ENCODE peak calls at places on chromosome 21, in four cellular contexts. O is H9, P is IMR-90, M is H1. V is an unnamed sample.
A peak's percentile ranks its signal among the peaks of the same experiment; 100 is the strongest.

GRCh38 chr21:10272216-10272615 is 249.2 kb upstream of the TPTE start:
- DNase-seq in P (no peak), M (no peak), O (no peak), V (peak; percentile 53)

GRCh38 chr21:42646076-42646825 is 7.2 kb upstream of the PDE9A start:
- DNase-seq in O (no peak), M (no peak), P (no peak), V (no peak)

GRCh38 chr21:26909972-26910371 is 56.9 kb downstream of the ADAMTS5 start:
- DNase-seq in M (peak; percentile 53), P (no peak), O (peak; percentile 53), V (peak; percentile 92)

GRCh38 chr21:34687065-34687464 is 18.3 kb downstream of the CLIC6 start:
- DNase-seq in M (no peak), P (no peak), O (no peak), V (no peak)

GRCh38 chr21:30541764-30542163 is at the start of gene KRTAP19-6:
- DNase-seq in O (no peak), P (no peak), M (no peak), V (no peak)

GRCh38 chr21:14453339-14453738 is 70.4 kb upstream of the HSPA13 start:
- DNase-seq in P (no peak), M (no peak), O (no peak), V (no peak)

GRCh38 chr21:17602874-17603273 is 9.8 kb downstream of the BTG3 start:
- DNase-seq in M (no peak), O (no peak), P (peak; percentile 74), V (no peak)

GRCh38 chr21:34131586-34131985 is 58.2 kb downstream of the MRPS6 start:
- DNase-seq in M (no peak), P (peak; percentile 15), O (no peak), V (no peak)

GRCh38 chr21:39153373-39153772 is 29.9 kb downstream of the PSMG1 start:
- DNase-seq in O (no peak), P (no peak), M (no peak), V (peak; percentile 35)

GRCh38 chr21:35298757-35299156 is 249.7 kb upstream of the RUNX1 start:
- DNase-seq in O (no peak), M (no peak), P (no peak), V (no peak)

GRCh38 chr21:28410264-28410663 is 582.4 kb downstream of the LTN1 start:
- DNase-seq in M (no peak), P (no peak), O (no peak), V (no peak)

GRCh38 chr21:26632691-26633090 is 59.6 kb upstream of the CYYR1 start:
- DNase-seq in M (no peak), P (no peak), O (no peak), V (no peak)

GRCh38 chr21:43639470-43640178 is 19.7 kb downstream of the HSF2BP start:
- DNase-seq in M (no peak), P (peak; percentile 88), O (no peak), V (no peak)

GRCh38 chr21:25564349-25564948 is 42.8 kb downstream of the MRPL39 start:
- DNase-seq in P (no peak), M (no peak), O (no peak), V (no peak)

GRCh38 chr21:44375686-44376320 is 22.4 kb downstream of the TRPM2 start:
- DNase-seq in M (no peak), O (no peak), P (no peak), V (no peak)

GRCh38 chr21:29340228-29340627 is 41.5 kb downstream of the BACH1 start:
- DNase-seq in M (no peak), P (peak; percentile 55), O (no peak), V (no peak)

GRCh38 chr21:18191139-18191538 is 53.5 kb upstream of the CHODL start:
- DNase-seq in O (no peak), P (no peak), M (no peak), V (no peak)

GRCh38 chr21:17925000-17925610 is 105.9 kb upstream of the C21orf91 start:
- DNase-seq in O (peak; percentile 61), M (peak; percentile 66), P (peak; percentile 54), V (peak; percentile 86)

GRCh38 chr21:25831300-25831699 is 96.5 kb downstream of the GABPA start:
- DNase-seq in O (no peak), P (peak; percentile 39), M (no peak), V (no peak)

GRCh38 chr21:33892853-33893252 is 22.8 kb downstream of the ATP5PO start:
- DNase-seq in O (peak; percentile 90), M (peak; percentile 66), P (no peak), V (peak; percentile 88)

GRCh38 chr21:42974832-42975820 is 764 bp downstream of the PKNOX1 start:
- DNase-seq in M (no peak), O (peak; percentile 48), P (peak; percentile 64), V (peak; percentile 86)

GRCh38 chr21:14513772-14514171 is 32.3 kb downstream of the SAMSN1 start:
- DNase-seq in P (no peak), M (no peak), O (no peak), V (no peak)

GRCh38 chr21:42830456-42831455 is 48.6 kb downstream of the WDR4 start:
- DNase-seq in M (peak; percentile 44), O (no peak), P (no peak), V (peak; percentile 51)

GRCh38 chr21:34544032-34544496 is 32.1 kb upstream of the KCNE1 start:
- DNase-seq in M (peak; percentile 72), O (peak; percentile 73), P (peak; percentile 75), V (peak; percentile 91)

GRCh38 chr21:33578214-33578613 is 10.3 kb downstream of the DONSON start:
- DNase-seq in M (no peak), P (peak; percentile 76), O (no peak), V (no peak)

GRCh38 chr21:39568380-39568779 is 44.4 kb upstream of the B3GALT5 start:
- DNase-seq in O (peak; percentile 36), P (no peak), M (no peak), V (peak; percentile 56)

GRCh38 chr21:35423694-35424093 is 374.6 kb upstream of the RUNX1 start:
- DNase-seq in P (peak; percentile 76), M (no peak), O (no peak), V (no peak)

GRCh38 chr21:43973634-43973955 is 38.5 kb upstream of the TRAPPC10 start:
- DNase-seq in O (no peak), P (no peak), M (no peak), V (no peak)

GRCh38 chr21:28339403-28339802 is 653.3 kb downstream of the LTN1 start:
- DNase-seq in O (no peak), M (no peak), P (no peak), V (no peak)

GRCh38 chr21:34886554-34887385 is 162.3 kb downstream of the RUNX1 start:
- DNase-seq in O (peak; percentile 47), P (no peak), M (peak; percentile 66), V (peak; percentile 60)

GRCh38 chr21:35529141-35529863 is 480.2 kb upstream of the RUNX1 start:
- DNase-seq in O (no peak), M (no peak), P (peak; percentile 72), V (no peak)

GRCh38 chr21:42580076-42580792 is 66.6 kb downstream of the SLC37A1 start:
- DNase-seq in P (no peak), M (no peak), O (no peak), V (no peak)

GRCh38 chr21:45939521-45940045 is 42.0 kb upstream of the COL6A1 start:
- DNase-seq in M (no peak), P (no peak), O (no peak), V (no peak)

GRCh38 chr21:45940091-45940490 is 41.5 kb upstream of the COL6A1 start:
- DNase-seq in O (no peak), P (no peak), M (no peak), V (no peak)

GRCh38 chr21:45937721-45938452 is 43.7 kb upstream of the COL6A1 start:
- DNase-seq in M (no peak), O (no peak), P (no peak), V (no peak)

GRCh38 chr21:45938453-45938755 is 43.2 kb upstream of the COL6A1 start:
- DNase-seq in O (no peak), M (no peak), P (no peak), V (no peak)

DNA sequence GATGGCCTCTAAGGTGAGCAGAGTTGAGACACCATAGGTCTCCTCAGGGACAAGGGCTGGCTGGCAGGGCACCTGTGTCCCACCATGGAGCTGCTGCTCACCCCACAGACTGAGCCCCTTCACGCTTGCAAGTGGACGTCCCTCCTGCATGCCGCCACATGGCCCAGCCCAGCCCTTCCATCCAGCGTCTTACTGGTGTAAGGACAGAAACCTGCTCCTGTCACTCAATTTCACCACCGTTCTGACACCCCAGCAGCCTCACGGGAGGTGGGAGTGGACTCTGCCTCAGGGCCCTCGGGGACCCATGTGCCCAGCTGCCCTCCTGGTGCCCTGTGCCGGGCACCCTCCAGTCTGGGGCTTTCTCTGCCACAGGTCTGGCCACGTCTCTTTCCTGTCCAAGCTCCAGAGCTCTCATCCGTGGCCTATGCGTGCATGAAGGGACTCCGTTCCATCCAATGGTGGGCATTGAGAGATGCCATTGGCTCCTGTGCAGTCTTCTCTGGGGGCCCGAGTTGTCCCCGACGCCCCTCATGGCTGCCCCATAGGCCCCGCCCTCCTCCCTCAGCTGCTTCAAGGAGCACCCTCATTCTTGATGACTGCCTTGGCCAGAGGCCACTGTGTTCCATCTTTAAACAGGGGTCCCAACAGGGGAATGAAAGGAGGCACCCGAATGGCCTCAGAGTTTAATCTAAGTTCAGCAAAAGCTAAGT is 42.6 kb upstream of the COL6A1 start:
- DNase-seq in P (no peak), M (no peak), O (no peak), V (no peak)
- H2AK5ac ChIP-seq in P (no peak overlapping the region), M (no peak overlapping the region), O (no peak overlapping the region), V (no peak overlapping the region)

DNA sequence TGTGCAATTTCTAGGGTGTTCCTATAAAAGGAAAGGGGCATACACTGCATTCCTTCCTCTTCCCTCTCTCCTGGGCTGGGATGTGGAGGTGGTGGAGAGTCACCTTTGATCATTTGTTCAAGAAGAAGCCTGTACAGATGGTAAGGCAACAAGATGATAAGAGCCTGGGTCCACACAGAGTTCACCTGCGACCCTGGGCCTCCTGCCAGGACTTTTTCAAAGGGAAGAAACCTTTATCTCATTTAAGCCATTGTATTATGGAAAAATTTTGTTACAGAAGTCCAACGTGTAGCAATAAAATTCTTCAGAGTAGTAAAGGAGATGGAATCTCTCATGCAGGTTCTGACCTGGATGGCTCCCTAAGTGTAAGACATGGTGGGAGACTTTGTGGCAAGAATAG is 189.1 kb downstream of the MIS18A start:
- DNase-seq in O (no peak), M (no peak), P (no peak), V (no peak)
- H3K56ac ChIP-seq in O (no peak overlapping the region), M (no peak overlapping the region), P (no peak overlapping the region), V (no peak overlapping the region)

GRCh38 chr21:37257967-37258877 is 8.9 kb downstream of the VPS26C start:
- DNase-seq in O (peak; percentile 84), P (peak; percentile 36), M (peak; percentile 80), V (peak; percentile 85)
- H3K4ac ChIP-seq in O (no peak overlapping the region), P (peak overlapping the region; percentile 83), M (peak overlapping the region; percentile 97), V (no peak overlapping the region)

DNA sequence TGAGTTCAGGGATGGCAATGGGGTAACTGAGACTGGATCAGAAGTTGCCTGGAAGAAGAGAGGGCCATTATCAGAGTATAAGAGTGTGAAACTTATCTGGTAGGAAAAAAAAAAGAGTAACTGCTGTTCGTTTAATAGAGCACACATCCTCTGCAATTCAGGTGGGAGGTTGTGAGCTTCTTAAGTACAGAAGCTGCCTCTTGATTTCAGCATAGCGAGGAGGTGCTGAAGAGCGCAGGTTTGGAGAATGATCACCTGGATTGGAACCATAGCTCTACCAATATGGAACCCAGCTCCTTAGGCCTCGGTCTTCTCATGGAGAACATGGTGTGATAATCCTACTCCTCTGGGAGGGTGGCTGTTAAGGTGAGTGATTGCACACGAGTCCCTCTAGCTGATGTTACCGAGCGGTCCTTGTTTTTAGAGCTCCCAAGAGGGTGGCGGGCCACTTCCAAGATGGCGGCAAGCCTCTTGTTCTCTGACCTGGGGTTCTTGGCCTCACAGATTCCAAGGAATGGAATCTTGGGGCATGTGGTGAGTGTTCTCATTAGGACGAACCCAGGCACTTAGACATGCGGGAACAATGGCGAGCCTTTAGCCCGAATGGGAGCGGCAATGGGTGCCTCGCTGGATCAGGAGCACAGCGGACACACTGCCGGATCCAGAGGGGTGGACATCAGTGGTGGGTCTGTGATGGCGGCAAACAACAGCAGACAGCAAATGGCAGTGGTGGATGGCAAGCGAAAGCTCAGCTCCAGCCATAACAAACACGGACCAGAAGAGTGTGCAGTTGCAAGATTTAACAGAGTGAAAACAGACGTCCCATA is 3.3 kb upstream of the MX1 start:
- DNase-seq in P (no peak), O (no peak), M (peak; percentile 14), V (no peak)
- H2AK5ac ChIP-seq in P (no peak overlapping the region), O (no peak overlapping the region), M (no peak overlapping the region), V (no peak overlapping the region)

V was measured in mesendoderm.